ENCODE peak calls at places on chromosomes 13 and 19, in five cellular contexts. One of them, this sample, is unnamed. For H3K4me1, the result is how much of the 10 kb centered on the place peaks cover.

GRCh38 chr19:50224986-50225747 is 21.7 kb downstream of the MYH14 start:
- DNase-seq in endodermal cell: no peak
- DNase-seq in thoracic aorta: no peak
- DNase-seq in stomach: no peak
- DNase-seq in GM23338: no peak
- DNase-seq in this sample: no peak

GRCh38 chr13:26340812-26341211 is 86.9 kb downstream of the CDK8 start:
- DNase-seq in endodermal cell: no peak
- DNase-seq in GM23338: no peak
- DNase-seq in thoracic aorta: no peak
- DNase-seq in stomach: no peak
- DNase-seq in this sample: no peak

GRCh38 chr19:52428937-52429336 is at the start of gene ZNF534:
- DNase-seq in GM23338: no peak
- DNase-seq in stomach: no peak
- DNase-seq in thoracic aorta: no peak
- DNase-seq in endodermal cell: no peak
- DNase-seq in this sample: no peak

GRCh38 chr19:35266904-35267817 is 1.6 kb upstream of the USF2 start:
- DNase-seq in GM23338: peak
- DNase-seq in endodermal cell: peak
- DNase-seq in stomach: no peak
- DNase-seq in thoracic aorta: no peak
- DNase-seq in this sample: peak

GRCh38 chr13:105960326-105960725 is 575.1 kb downstream of the EFNB2 start:
- DNase-seq in thoracic aorta: no peak
- DNase-seq in GM23338: no peak
- DNase-seq in stomach: no peak
- DNase-seq in endodermal cell: no peak
- DNase-seq in this sample: no peak

GRCh38 chr19:16078759-16079707 is 2.7 kb downstream of the TPM4 start:
- DNase-seq in stomach: peak
- DNase-seq in GM23338: peak
- DNase-seq in endodermal cell: peak
- DNase-seq in thoracic aorta: no peak
- DNase-seq in this sample: peak

GRCh38 chr13:110746443-110746842 is 32.9 kb downstream of the ING1 start:
- DNase-seq in thoracic aorta: no peak
- DNase-seq in endodermal cell: no peak
- DNase-seq in GM23338: no peak
- DNase-seq in stomach: no peak
- DNase-seq in this sample: no peak

GRCh38 chr19:14333101-14333871 is 48.0 kb upstream of the ADGRE5 start:
- DNase-seq in endodermal cell: peak
- DNase-seq in stomach: peak
- DNase-seq in GM23338: peak
- DNase-seq in thoracic aorta: no peak
- DNase-seq in this sample: peak

GRCh38 chr19:55549500-55550320 is 4.4 kb upstream of the SBK3 start:
- DNase-seq in GM23338: peak
- DNase-seq in thoracic aorta: no peak
- DNase-seq in endodermal cell: peak
- DNase-seq in stomach: peak
- DNase-seq in this sample: peak

GRCh38 chr19:57227461-57227860 is 3.4 kb upstream of the AURKC start:
- DNase-seq in endodermal cell: peak
- DNase-seq in GM23338: no peak
- DNase-seq in stomach: no peak
- DNase-seq in thoracic aorta: no peak
- DNase-seq in this sample: no peak

GRCh38 chr19:38277969-38278680 is 13.8 kb downstream of the SPINT2 start:
- DNase-seq in stomach: peak
- DNase-seq in endodermal cell: no peak
- DNase-seq in thoracic aorta: peak
- DNase-seq in GM23338: no peak
- DNase-seq in this sample: no peak

GRCh38 chr13:40502236-40502635 is 164.2 kb downstream of the FOXO1 start:
- DNase-seq in stomach: no peak
- DNase-seq in endodermal cell: no peak
- DNase-seq in thoracic aorta: no peak
- DNase-seq in GM23338: no peak
- DNase-seq in this sample: no peak

GRCh38 chr13:93603043-93603442 is 376.4 kb downstream of the GPC6 start:
- DNase-seq in stomach: no peak
- DNase-seq in endodermal cell: no peak
- DNase-seq in GM23338: peak
- DNase-seq in thoracic aorta: peak
- DNase-seq in this sample: no peak

GRCh38 chr19:10876459-10877240 is 5.3 kb downstream of the CARM1 start:
- DNase-seq in thoracic aorta: peak
- DNase-seq in stomach: no peak
- DNase-seq in endodermal cell: peak
- DNase-seq in GM23338: no peak
- DNase-seq in this sample: no peak

GRCh38 chr13:40662866-40663265 is 3.6 kb downstream of the FOXO1 start:
- DNase-seq in thoracic aorta: no peak
- DNase-seq in GM23338: peak
- DNase-seq in stomach: no peak
- DNase-seq in endodermal cell: peak
- DNase-seq in this sample: no peak

GRCh38 chr19:40424637-40425449 is 949 bp downstream of the SERTAD1 start:
- DNase-seq in endodermal cell: peak
- DNase-seq in GM23338: peak
- DNase-seq in thoracic aorta: no peak
- DNase-seq in stomach: no peak
- DNase-seq in this sample: peak

GRCh38 chr19:47819841-47820244 is 1.9 kb upstream of the CRX start:
- DNase-seq in thoracic aorta: no peak
- DNase-seq in endodermal cell: peak
- DNase-seq in stomach: no peak
- DNase-seq in GM23338: peak
- DNase-seq in this sample: no peak
- H3K4me3 ChIP-seq in thoracic aorta: no peak
- H3K4me3 ChIP-seq in endodermal cell: peak
- H3K4me3 ChIP-seq in stomach: no peak
- H3K4me3 ChIP-seq in GM23338: no peak
- H3K4me3 ChIP-seq in this sample: no peak

DNA sequence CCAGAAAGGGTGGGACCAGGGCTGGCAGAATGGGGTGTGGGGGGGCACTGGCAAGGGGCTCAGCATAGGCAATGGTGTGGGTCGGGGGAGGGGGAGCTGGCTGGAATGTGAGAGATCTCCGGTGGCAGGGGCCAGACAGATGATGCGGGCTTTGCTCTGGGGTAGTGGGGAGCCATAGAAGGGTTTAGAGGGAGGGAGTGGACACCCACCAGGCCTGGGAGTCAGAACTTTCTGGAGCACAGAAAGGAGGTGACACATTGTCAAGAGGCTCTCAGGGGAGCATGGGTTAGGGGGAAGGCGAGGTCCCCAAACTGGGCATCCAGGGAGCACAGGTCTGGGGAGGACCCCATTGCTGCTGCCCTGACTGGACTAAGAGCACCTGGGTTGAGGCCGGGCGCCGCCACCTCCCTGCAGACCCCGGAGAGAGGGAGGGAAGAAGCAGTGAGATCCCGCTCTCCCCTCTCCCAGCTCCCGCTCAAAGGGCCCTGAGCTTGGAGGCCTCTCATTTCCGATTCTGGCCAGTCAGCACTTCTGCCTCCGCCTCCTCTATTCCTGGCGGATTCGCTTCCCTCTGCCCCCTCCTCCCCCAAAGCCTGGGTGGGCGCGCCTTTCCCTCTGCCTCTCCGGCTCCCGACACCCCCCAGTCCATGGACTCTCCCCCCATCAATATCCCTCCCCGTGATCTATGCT is 21.6 kb downstream of the SMIM24 start:
- DNase-seq in GM23338: peak
- DNase-seq in stomach: no peak
- DNase-seq in thoracic aorta: no peak
- DNase-seq in endodermal cell: peak
- DNase-seq in this sample: no peak
- TF ChIP-seq CTCF in GM23338: no peak
- TF ChIP-seq CTCF in stomach: no peak
- TF ChIP-seq CTCF in thoracic aorta: no peak
- TF ChIP-seq CTCF in endodermal cell: no peak
- TF ChIP-seq CTCF in this sample: no peak

DNA sequence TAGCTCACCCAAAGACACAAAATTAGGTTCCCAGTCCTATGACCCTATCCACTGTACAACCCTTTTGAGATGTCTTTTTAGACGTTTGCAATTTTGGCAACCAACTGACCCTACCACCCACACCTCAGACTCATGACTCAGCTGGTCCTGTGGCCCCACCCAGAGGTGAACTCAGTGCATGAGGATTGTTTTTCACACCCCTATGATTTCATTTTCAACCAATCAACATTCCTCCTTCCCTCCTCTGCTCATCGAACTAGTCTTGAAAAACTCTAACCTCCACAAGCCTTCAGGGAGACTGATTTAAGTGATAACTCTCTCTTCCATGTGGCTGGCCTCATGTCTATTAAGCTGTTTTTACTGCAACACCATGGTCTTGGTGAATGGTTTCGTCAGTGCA is 350.7 kb downstream of the UQCRFS1 start:
- DNase-seq in stomach: no peak
- DNase-seq in endodermal cell: no peak
- DNase-seq in GM23338: no peak
- DNase-seq in thoracic aorta: no peak
- DNase-seq in this sample: no peak
- H3K4me1 ChIP-seq in stomach: under half
- H3K4me1 ChIP-seq in endodermal cell: under half
- H3K4me1 ChIP-seq in GM23338: under half
- H3K4me1 ChIP-seq in thoracic aorta: under half
- H3K4me1 ChIP-seq in this sample: under half

DNA sequence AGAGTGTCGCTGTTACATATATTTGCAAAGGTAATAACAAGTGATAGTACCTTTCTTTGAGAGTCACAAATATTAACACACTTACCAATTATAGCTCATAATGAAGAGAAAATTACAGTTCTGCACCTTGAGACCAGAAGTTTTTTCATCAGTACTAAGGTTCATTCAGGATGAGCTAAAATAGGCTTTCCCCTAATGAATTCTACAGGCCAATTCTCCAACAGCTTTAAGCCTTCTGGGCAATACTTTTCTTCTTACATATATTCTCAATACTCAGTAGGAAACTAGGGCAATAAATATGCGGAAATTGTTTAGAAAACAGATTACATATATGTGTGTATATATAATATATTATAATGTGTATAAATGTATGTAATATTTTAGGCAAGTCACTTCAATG is 2672.8 kb upstream of the PCDH20 start:
- DNase-seq in endodermal cell: no peak
- DNase-seq in GM23338: no peak
- DNase-seq in stomach: no peak
- DNase-seq in thoracic aorta: no peak
- DNase-seq in this sample: no peak
- H3K4me3 ChIP-seq in endodermal cell: no peak
- H3K4me3 ChIP-seq in GM23338: no peak
- H3K4me3 ChIP-seq in stomach: no peak
- H3K4me3 ChIP-seq in thoracic aorta: no peak
- H3K4me3 ChIP-seq in this sample: no peak

GRCh38 chr13:29963086-29963485 is 112.7 kb upstream of the UBL3 start:
- DNase-seq in stomach: no peak
- DNase-seq in thoracic aorta: no peak
- DNase-seq in GM23338: no peak
- DNase-seq in endodermal cell: no peak
- DNase-seq in this sample: no peak
- TF ChIP-seq CTCF in stomach: no peak
- TF ChIP-seq CTCF in thoracic aorta: no peak
- TF ChIP-seq CTCF in GM23338: no peak
- TF ChIP-seq CTCF in endodermal cell: no peak
- TF ChIP-seq CTCF in this sample: no peak

GRCh38 chr19:17101686-17102628 is 26.4 kb downstream of the MYO9B start:
- DNase-seq in GM23338: no peak
- DNase-seq in endodermal cell: no peak
- DNase-seq in stomach: no peak
- DNase-seq in thoracic aorta: no peak
- DNase-seq in this sample: no peak
- H3K4me1 ChIP-seq in GM23338: under half
- H3K4me1 ChIP-seq in endodermal cell: under half
- H3K4me1 ChIP-seq in stomach: under half
- H3K4me1 ChIP-seq in thoracic aorta: under half
- H3K4me1 ChIP-seq in this sample: under half

GRCh38 chr13:71869274-71869673 is 2.3 kb upstream of the DACH1 start:
- DNase-seq in GM23338: peak
- DNase-seq in stomach: no peak
- DNase-seq in thoracic aorta: no peak
- DNase-seq in endodermal cell: no peak
- DNase-seq in this sample: no peak

GRCh38 chr13:71871180-71871754 is 4.3 kb upstream of the DACH1 start:
- DNase-seq in stomach: no peak
- DNase-seq in GM23338: no peak
- DNase-seq in thoracic aorta: no peak
- DNase-seq in endodermal cell: no peak
- DNase-seq in this sample: no peak

GRCh38 chr13:71867101-71867814 is at the start of gene DACH1:
- DNase-seq in endodermal cell: peak
- DNase-seq in thoracic aorta: no peak
- DNase-seq in GM23338: peak
- DNase-seq in stomach: peak
- DNase-seq in this sample: peak

GRCh38 chr13:71871844-71872243 is 4.8 kb upstream of the DACH1 start:
- DNase-seq in stomach: no peak
- DNase-seq in endodermal cell: no peak
- DNase-seq in GM23338: no peak
- DNase-seq in thoracic aorta: no peak
- DNase-seq in this sample: no peak

DNA sequence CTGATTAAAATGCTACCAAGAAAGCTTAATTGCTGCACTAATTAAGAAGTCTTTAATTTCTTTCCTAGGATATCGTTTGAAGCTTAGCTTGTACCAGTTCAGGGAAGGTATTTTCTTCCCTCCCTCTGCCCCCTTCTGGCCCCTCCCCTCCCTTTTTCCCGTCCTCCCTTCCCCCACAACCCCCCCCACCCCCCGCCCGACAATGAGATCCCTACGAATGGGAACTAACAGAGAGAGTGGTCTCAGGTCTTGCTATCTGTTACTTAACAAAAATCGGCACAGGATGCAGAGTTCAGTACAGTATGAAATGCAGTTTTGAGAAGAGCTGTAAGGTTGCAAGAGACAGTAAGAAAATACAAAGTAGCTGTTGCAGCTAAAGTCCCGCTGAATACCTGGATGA is 3.0 kb upstream of the DACH1 start:
- DNase-seq in GM23338: peak
- DNase-seq in endodermal cell: peak
- DNase-seq in thoracic aorta: no peak
- DNase-seq in stomach: no peak
- DNase-seq in this sample: no peak
- H3K4me3 ChIP-seq in GM23338: peak
- H3K4me3 ChIP-seq in endodermal cell: peak
- H3K4me3 ChIP-seq in thoracic aorta: no peak
- H3K4me3 ChIP-seq in stomach: no peak
- H3K4me3 ChIP-seq in this sample: no peak

DNA sequence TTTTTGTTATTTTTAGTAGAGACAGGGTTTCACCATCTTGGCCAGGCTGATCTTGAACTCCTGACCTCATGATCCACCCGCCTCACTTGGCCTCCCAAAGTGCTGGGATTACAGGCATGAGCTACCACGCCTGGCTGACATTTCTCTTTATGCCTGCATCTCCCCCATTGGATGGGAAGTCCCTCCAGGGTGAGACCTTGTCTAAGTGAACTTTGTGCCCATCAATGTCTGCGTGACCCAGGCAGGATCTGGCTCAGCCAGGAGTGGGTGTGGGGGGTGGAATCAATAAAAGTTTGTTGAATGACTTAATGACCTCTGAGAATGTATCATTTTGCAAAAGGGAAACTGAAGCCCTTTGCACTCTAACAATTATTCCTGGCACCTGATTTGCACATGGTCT is 1.8 kb upstream of the ARRDC5 start:
- DNase-seq in GM23338: no peak
- DNase-seq in thoracic aorta: no peak
- DNase-seq in endodermal cell: no peak
- DNase-seq in stomach: no peak
- DNase-seq in this sample: no peak
- TF ChIP-seq CTCF in GM23338: no peak
- TF ChIP-seq CTCF in thoracic aorta: no peak
- TF ChIP-seq CTCF in endodermal cell: no peak
- TF ChIP-seq CTCF in stomach: no peak
- TF ChIP-seq CTCF in this sample: no peak

This sample was measured in colonic mucosa.